ENCODE peak calls at places on chromosomes 1 and 21, in four cellular contexts. L is IMR-90, G is NCI-H1092, Q is skeletal muscle cell. Z is an unnamed sample.

GRCh38 chr1:172287207-172287606 is 133.3 kb upstream of the C1orf105 start:
- DNase-seq in G (no peak), L (peak), Q (peak), Z (peak)

GRCh38 chr1:30879940-30880339 is 28.6 kb downstream of the SDC3 start:
- DNase-seq in L (no peak), Q (no peak), G (peak), Z (no peak)

GRCh38 chr21:34606051-34606450 is 8.9 kb downstream of the RCAN1 start:
- DNase-seq in G (no peak), Q (no peak), L (no peak), Z (no peak)

GRCh38 chr1:20187103-20187812 is 940 bp upstream of the PLA2G2C start:
- DNase-seq in G (no peak), L (no peak), Q (no peak), Z (no peak)

GRCh38 chr1:37734629-37735591 is 30.0 kb downstream of the EPHA10 start:
- DNase-seq in G (no peak), L (no peak), Q (no peak), Z (no peak)

GRCh38 chr1:24464378-24464770 is 38.3 kb upstream of the RCAN3 start:
- DNase-seq in Q (no peak), L (peak), G (no peak), Z (no peak)

GRCh38 chr1:60922304-60922703 is 160.1 kb upstream of the NFIA start:
- DNase-seq in G (no peak), L (no peak), Q (no peak), Z (no peak)

GRCh38 chr21:29196664-29197052 is 66.2 kb downstream of the MAP3K7CL start:
- DNase-seq in Q (no peak), L (peak), G (no peak), Z (no peak)

GRCh38 chr1:165355977-165356811 is at the start of gene LMX1A:
- DNase-seq in L (no peak), G (no peak), Q (no peak), Z (no peak)

GRCh38 chr1:6450943-6451373 is 15.0 kb downstream of the TNFRSF25 start:
- DNase-seq in G (no peak), L (no peak), Q (no peak), Z (no peak)

GRCh38 chr1:202590975-202591411 is 119.3 kb downstream of the SYT2 start:
- DNase-seq in L (no peak), G (no peak), Q (no peak), Z (no peak)

GRCh38 chr1:91045284-91045683 is 23.4 kb upstream of the ZNF644 start:
- DNase-seq in L (no peak), Q (no peak), G (no peak), Z (no peak)

GRCh38 chr1:30600706-30601105 is 122.7 kb downstream of the MATN1 start:
- DNase-seq in Q (no peak), L (no peak), G (no peak), Z (no peak)

GRCh38 chr1:12600880-12601633 is 17.0 kb downstream of the DHRS3 start:
- DNase-seq in L (no peak), Q (no peak), G (peak), Z (no peak)

GRCh38 chr21:9837946-9838801 is 683.2 kb upstream of the TPTE start:
- DNase-seq in L (no peak), G (no peak), Q (no peak), Z (no peak)

Z was measured in mesenchymal stem cell.